ENCODE peak calls at places on chromosomes 13 and 19, in four cellular contexts. One of them, this sample, is unnamed.

GRCh38 chr13:101875717-101876393 is 423.4 kb downstream of the ITGBL1 start:
- DNase-seq in left ventricle myocardium inferior: no peak
- DNase-seq in aorta: no peak
- DNase-seq in pancreas: no peak
- DNase-seq in this sample: no peak

GRCh38 chr13:42110410-42111155 is 62.1 kb downstream of the DGKH start:
- DNase-seq in aorta: no peak
- DNase-seq in pancreas: peak; percentile 21
- DNase-seq in left ventricle myocardium inferior: no peak
- DNase-seq in this sample: peak; percentile 21

GRCh38 chr13:73497430-73497829 is 438.6 kb downstream of the KLF5 start:
- DNase-seq in aorta: no peak
- DNase-seq in left ventricle myocardium inferior: no peak
- DNase-seq in pancreas: no peak
- DNase-seq in this sample: no peak

GRCh38 chr13:103884139-103884723 is 818.0 kb upstream of the SLC10A2 start:
- DNase-seq in left ventricle myocardium inferior: no peak
- DNase-seq in pancreas: no peak
- DNase-seq in aorta: no peak
- DNase-seq in this sample: no peak

GRCh38 chr13:63741029-63741813 is 2325.6 kb upstream of the PCDH20 start:
- DNase-seq in pancreas: no peak
- DNase-seq in aorta: no peak
- DNase-seq in left ventricle myocardium inferior: no peak
- DNase-seq in this sample: no peak

GRCh38 chr13:44313674-44314073 is 60.0 kb upstream of the SERP2 start:
- DNase-seq in pancreas: no peak
- DNase-seq in left ventricle myocardium inferior: no peak
- DNase-seq in aorta: no peak
- DNase-seq in this sample: no peak

GRCh38 chr13:97753942-97754670 is 199.4 kb upstream of the IPO5 start:
- DNase-seq in left ventricle myocardium inferior: no peak
- DNase-seq in pancreas: no peak
- DNase-seq in aorta: no peak
- DNase-seq in this sample: no peak

GRCh38 chr13:105395041-105395440 is 1140.4 kb downstream of the EFNB2 start:
- DNase-seq in aorta: no peak
- DNase-seq in left ventricle myocardium inferior: no peak
- DNase-seq in pancreas: no peak
- DNase-seq in this sample: no peak

GRCh38 chr13:43303040-43303729 is 279.8 kb downstream of the DNAJC15 start:
- DNase-seq in pancreas: peak; percentile 71
- DNase-seq in aorta: peak; percentile 68
- DNase-seq in left ventricle myocardium inferior: peak; percentile 54
- DNase-seq in this sample: peak; percentile 78

GRCh38 chr13:28110414-28110813 is 10.0 kb upstream of the FLT3 start:
- DNase-seq in pancreas: no peak
- DNase-seq in aorta: no peak
- DNase-seq in left ventricle myocardium inferior: no peak
- DNase-seq in this sample: no peak

GRCh38 chr13:112447761-112448603 is 71.8 kb downstream of the SPACA7 start:
- DNase-seq in aorta: no peak
- DNase-seq in left ventricle myocardium inferior: no peak
- DNase-seq in pancreas: no peak
- DNase-seq in this sample: peak; percentile 45

GRCh38 chr13:73228546-73228945 is 169.7 kb downstream of the KLF5 start:
- DNase-seq in aorta: no peak
- DNase-seq in pancreas: no peak
- DNase-seq in left ventricle myocardium inferior: no peak
- DNase-seq in this sample: no peak

GRCh38 chr19:10769533-10770491 is 51.9 kb downstream of the DNM2 start:
- DNase-seq in pancreas: peak; percentile 68
- DNase-seq in aorta: no peak
- DNase-seq in left ventricle myocardium inferior: peak; percentile 80
- DNase-seq in this sample: peak; percentile 89

GRCh38 chr19:3365447-3366103 is 808 bp upstream of the NFIC start:
- DNase-seq in aorta: peak; percentile 81
- DNase-seq in pancreas: peak; percentile 61
- DNase-seq in left ventricle myocardium inferior: peak; percentile 75
- DNase-seq in this sample: peak; percentile 88

GRCh38 chr19:4058696-4059492 is 7.8 kb downstream of the ZBTB7A start:
- DNase-seq in pancreas: no peak
- DNase-seq in aorta: peak; percentile 59
- DNase-seq in left ventricle myocardium inferior: no peak
- DNase-seq in this sample: no peak

GRCh38 chr19:6071103-6071485 is 39.2 kb downstream of the RFX2 start:
- DNase-seq in pancreas: no peak
- DNase-seq in left ventricle myocardium inferior: no peak
- DNase-seq in aorta: no peak
- DNase-seq in this sample: no peak

GRCh38 chr13:111429064-111429558 is 108.7 kb downstream of the TEX29 start:
- DNase-seq in pancreas: peak; percentile 66
- DNase-seq in aorta: no peak
- DNase-seq in left ventricle myocardium inferior: no peak
- DNase-seq in this sample: peak; percentile 29

GRCh38 chr19:41223431-41224234 is 4.6 kb downstream of the AXL start:
- DNase-seq in left ventricle myocardium inferior: no peak
- DNase-seq in aorta: peak; percentile 72
- DNase-seq in pancreas: no peak
- DNase-seq in this sample: peak; percentile 74

GRCh38 chr13:60267498-60268202 is 103.9 kb upstream of the DIAPH3 start:
- DNase-seq in pancreas: peak; percentile 36
- DNase-seq in left ventricle myocardium inferior: no peak
- DNase-seq in aorta: no peak
- DNase-seq in this sample: peak; percentile 2

GRCh38 chr13:24032674-24033073 is 127.8 kb upstream of the SPATA13 start:
- DNase-seq in aorta: no peak
- DNase-seq in pancreas: peak; percentile 64
- DNase-seq in left ventricle myocardium inferior: no peak
- DNase-seq in this sample: no peak

GRCh38 chr19:16216744-16217670 is 19.3 kb downstream of the AP1M1 start:
- DNase-seq in pancreas: no peak
- DNase-seq in aorta: no peak
- DNase-seq in left ventricle myocardium inferior: no peak
- DNase-seq in this sample: no peak

GRCh38 chr13:24271611-24272451 is 37.5 kb upstream of the C1QTNF9 start:
- DNase-seq in aorta: peak; percentile 83
- DNase-seq in pancreas: peak; percentile 88
- DNase-seq in left ventricle myocardium inferior: peak; percentile 75
- DNase-seq in this sample: peak; percentile 92

GRCh38 chr19:33157906-33158305 is 26.0 kb downstream of the WDR88 start:
- DNase-seq in pancreas: no peak
- DNase-seq in left ventricle myocardium inferior: no peak
- DNase-seq in aorta: no peak
- DNase-seq in this sample: no peak

GRCh38 chr19:47005873-47006272 is 13.8 kb upstream of the NPAS1 start:
- DNase-seq in left ventricle myocardium inferior: no peak
- DNase-seq in pancreas: no peak
- DNase-seq in aorta: no peak
- DNase-seq in this sample: no peak

GRCh38 chr19:37654118-37654517 is 1.1 kb downstream of the ZFP30 start:
- DNase-seq in left ventricle myocardium inferior: no peak
- DNase-seq in aorta: no peak
- DNase-seq in pancreas: no peak
- DNase-seq in this sample: no peak

GRCh38 chr19:21638776-21639175 is 128.6 kb downstream of the ZNF100 start:
- DNase-seq in left ventricle myocardium inferior: no peak
- DNase-seq in pancreas: no peak
- DNase-seq in aorta: no peak
- DNase-seq in this sample: no peak

GRCh38 chr13:48547663-48548092 is 14.8 kb upstream of the RCBTB2 start:
- DNase-seq in pancreas: no peak
- DNase-seq in left ventricle myocardium inferior: no peak
- DNase-seq in aorta: no peak
- DNase-seq in this sample: no peak

GRCh38 chr13:97234236-97234635 is 12.1 kb downstream of the MBNL2 start:
- DNase-seq in pancreas: no peak
- DNase-seq in aorta: no peak
- DNase-seq in left ventricle myocardium inferior: no peak
- DNase-seq in this sample: no peak

GRCh38 chr19:46739290-46739771 is 6.5 kb upstream of the FKRP start:
- DNase-seq in aorta: peak; percentile 60
- DNase-seq in pancreas: no peak
- DNase-seq in left ventricle myocardium inferior: peak; percentile 90
- DNase-seq in this sample: peak; percentile 11

GRCh38 chr19:9801976-9802375 is 16.9 kb downstream of the FBXL12 start:
- DNase-seq in aorta: no peak
- DNase-seq in pancreas: no peak
- DNase-seq in left ventricle myocardium inferior: no peak
- DNase-seq in this sample: no peak

GRCh38 chr13:97810152-97810551 is 143.3 kb upstream of the IPO5 start:
- DNase-seq in aorta: no peak
- DNase-seq in left ventricle myocardium inferior: no peak
- DNase-seq in pancreas: no peak
- DNase-seq in this sample: no peak

GRCh38 chr13:43894438-43894837 is 14.7 kb downstream of the LACC1 start:
- DNase-seq in aorta: no peak
- DNase-seq in pancreas: no peak
- DNase-seq in left ventricle myocardium inferior: no peak
- DNase-seq in this sample: no peak

GRCh38 chr19:48533770-48534169 is 18.2 kb upstream of the SULT2B1 start:
- DNase-seq in pancreas: no peak
- DNase-seq in left ventricle myocardium inferior: no peak
- DNase-seq in aorta: no peak
- DNase-seq in this sample: no peak

GRCh38 chr19:21202865-21203494 is 61.1 kb downstream of the ZNF431 start:
- DNase-seq in aorta: no peak
- DNase-seq in pancreas: peak; percentile 39
- DNase-seq in left ventricle myocardium inferior: no peak
- DNase-seq in this sample: no peak

GRCh38 chr13:27172495-27172842 is 858 bp upstream of the USP12 start:
- DNase-seq in pancreas: no peak
- DNase-seq in aorta: no peak
- DNase-seq in left ventricle myocardium inferior: no peak
- DNase-seq in this sample: no peak

GRCh38 chr13:66224644-66225043 is 1005.5 kb downstream of the PCDH9 start:
- DNase-seq in aorta: no peak
- DNase-seq in left ventricle myocardium inferior: no peak
- DNase-seq in pancreas: no peak
- DNase-seq in this sample: no peak

GRCh38 chr19:30439271-30439750 is 67.1 kb downstream of the ZNF536 start:
- DNase-seq in left ventricle myocardium inferior: no peak
- DNase-seq in pancreas: no peak
- DNase-seq in aorta: no peak
- DNase-seq in this sample: no peak

GRCh38 chr19:4548238-4548584 is 8.4 kb upstream of the LRG1 start:
- DNase-seq in pancreas: no peak
- DNase-seq in aorta: no peak
- DNase-seq in left ventricle myocardium inferior: no peak
- DNase-seq in this sample: no peak

GRCh38 chr13:114077938-114078335 is 54.5 kb downstream of the RASA3 start:
- DNase-seq in aorta: peak; percentile 44
- DNase-seq in left ventricle myocardium inferior: no peak
- DNase-seq in pancreas: no peak
- DNase-seq in this sample: no peak

GRCh38 chr13:79283742-79284141 is 122.3 kb downstream of the RBM26 start:
- DNase-seq in aorta: no peak
- DNase-seq in left ventricle myocardium inferior: no peak
- DNase-seq in pancreas: no peak
- DNase-seq in this sample: no peak
- H3K4me1 ChIP-seq in aorta: no peaks in the 10 kb centered on the region
- H3K4me1 ChIP-seq in left ventricle myocardium inferior: no peaks in the 10 kb centered on the region
- H3K4me1 ChIP-seq in pancreas: no peaks in the 10 kb centered on the region
- H3K4me1 ChIP-seq in this sample: no peaks in the 10 kb centered on the region

GRCh38 chr19:42424712-42425131 is 2.5 kb downstream of the LIPE start:
- DNase-seq in aorta: no peak
- DNase-seq in pancreas: no peak
- DNase-seq in left ventricle myocardium inferior: no peak
- DNase-seq in this sample: peak; percentile 56
- H3K4me1 ChIP-seq in aorta: no peaks in the 10 kb centered on the region
- H3K4me1 ChIP-seq in pancreas: peaks cover 8% of the 10 kb centered on the region
- H3K4me1 ChIP-seq in left ventricle myocardium inferior: peaks cover 67% of the 10 kb centered on the region
- H3K4me1 ChIP-seq in this sample: peaks cover 43% of the 10 kb centered on the region

GRCh38 chr13:110405597-110406450 is 98.7 kb downstream of the COL4A2 start:
- DNase-seq in aorta: no peak
- DNase-seq in pancreas: no peak
- DNase-seq in left ventricle myocardium inferior: no peak
- DNase-seq in this sample: no peak

GRCh38 chr13:110402301-110403069 is 95.4 kb downstream of the COL4A2 start:
- DNase-seq in left ventricle myocardium inferior: no peak
- DNase-seq in pancreas: no peak
- DNase-seq in aorta: no peak
- DNase-seq in this sample: peak; percentile 46

GRCh38 chr13:110403315-110403714 is 96.2 kb downstream of the COL4A2 start:
- DNase-seq in left ventricle myocardium inferior: no peak
- DNase-seq in aorta: no peak
- DNase-seq in pancreas: no peak
- DNase-seq in this sample: no peak

GRCh38 chr13:110403721-110404120 is 96.6 kb downstream of the COL4A2 start:
- DNase-seq in pancreas: no peak
- DNase-seq in aorta: no peak
- DNase-seq in left ventricle myocardium inferior: no peak
- DNase-seq in this sample: no peak

DNA sequence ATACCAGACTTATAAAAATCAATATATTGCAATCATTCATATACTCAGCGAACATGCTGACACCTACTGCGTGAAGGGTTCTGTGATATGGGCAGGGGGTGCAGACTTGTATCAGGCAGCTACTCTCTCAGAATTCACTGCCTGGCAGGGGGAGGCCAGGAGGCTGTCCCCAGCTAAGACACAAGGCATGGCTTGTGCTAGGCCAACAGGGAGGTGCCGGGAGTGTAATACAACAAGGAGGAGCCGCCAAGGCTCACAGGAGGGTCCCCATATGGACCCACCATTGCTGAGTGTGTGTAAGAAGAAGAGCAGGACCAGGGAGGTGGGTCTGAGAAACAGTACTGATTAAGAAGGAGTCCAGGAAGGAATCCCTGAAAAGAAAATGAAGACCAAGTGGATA is 97.2 kb downstream of the COL4A2 start:
- DNase-seq in pancreas: no peak
- DNase-seq in left ventricle myocardium inferior: no peak
- DNase-seq in aorta: no peak
- DNase-seq in this sample: no peak
- H3K4me1 ChIP-seq in pancreas: peaks cover 3% of the 10 kb centered on the region
- H3K4me1 ChIP-seq in left ventricle myocardium inferior: peaks cover 81% of the 10 kb centered on the region
- H3K4me1 ChIP-seq in aorta: no peaks in the 10 kb centered on the region
- H3K4me1 ChIP-seq in this sample: peaks cover 9% of the 10 kb centered on the region

GRCh38 chr19:1017906-1018305 is 3.0 kb downstream of the TMEM259 start:
- DNase-seq in left ventricle myocardium inferior: peak; percentile 13
- DNase-seq in pancreas: no peak
- DNase-seq in aorta: no peak
- DNase-seq in this sample: no peak
- H3K4me1 ChIP-seq in left ventricle myocardium inferior: peaks cover 87% of the 10 kb centered on the region
- H3K4me1 ChIP-seq in pancreas: peaks cover 34% of the 10 kb centered on the region
- H3K4me1 ChIP-seq in aorta: no peaks in the 10 kb centered on the region
- H3K4me1 ChIP-seq in this sample: peaks cover 27% of the 10 kb centered on the region

GRCh38 chr19:8505680-8506401 is 3.4 kb upstream of the PRAM1 start:
- DNase-seq in aorta: peak; percentile 84
- DNase-seq in pancreas: peak; percentile 85
- DNase-seq in left ventricle myocardium inferior: peak; percentile 85
- DNase-seq in this sample: peak; percentile 83
- H3K4me1 ChIP-seq in aorta: no peaks in the 10 kb centered on the region
- H3K4me1 ChIP-seq in pancreas: no peaks in the 10 kb centered on the region
- H3K4me1 ChIP-seq in left ventricle myocardium inferior: peaks cover 17% of the 10 kb centered on the region
- H3K4me1 ChIP-seq in this sample: peaks cover 11% of the 10 kb centered on the region

This sample was measured in adrenal gland.